ENCODE peak calls at places on chromosomes 11 and 22, in eight cellular contexts. J, U, I, F, V, L, E and Q are unnamed samples.

GRCh38 chr11:69048056-69048717 is 545 bp upstream of the TPCN2 start:
- DNase-seq in F (no peak), J (no peak), U (no peak), I (no peak), E (no peak), L (no peak), V (no peak), Q (no peak)

GRCh38 chr11:126163074-126163700 is 48.3 kb downstream of the RPUSD4 start:
- DNase-seq in U (peak), I (no peak), J (no peak), L (peak), F (peak), E (no peak), V (peak), Q (no peak)

GRCh38 chr22:31332010-31332409 is 14.1 kb downstream of the PATZ1 start:
- DNase-seq in J (no peak), U (no peak), I (no peak), E (no peak), L (no peak), F (no peak), V (no peak), Q (no peak)

GRCh38 chr11:23956586-23956985 is 540.3 kb upstream of the LUZP2 start:
- DNase-seq in J (no peak), U (peak), L (no peak), E (no peak), V (no peak), F (no peak), I (no peak), Q (no peak)

GRCh38 chr11:119093951-119094815 is 7.5 kb downstream of the DPAGT1 start:
- DNase-seq in E (peak), U (peak), V (no peak), L (peak), F (no peak), I (peak), J (no peak), Q (no peak)

GRCh38 chr11:69587454-69588081 is 53.4 kb upstream of the CCND1 start:
- DNase-seq in J (no peak), L (no peak), I (no peak), V (no peak), E (no peak), U (peak), F (no peak), Q (no peak)

GRCh38 chr11:104907521-104908185 is 9.4 kb upstream of the CASP12 start:
- DNase-seq in F (no peak), I (no peak), U (no peak), V (no peak), L (no peak), J (no peak), E (no peak), Q (no peak)

GRCh38 chr11:126512741-126513715 is 157.5 kb downstream of the ST3GAL4 start:
- DNase-seq in I (no peak), J (no peak), V (no peak), F (peak), L (peak), E (no peak), U (no peak), Q (no peak)

GRCh38 chr22:34878996-34879395 is 187.0 kb upstream of the ISX start:
- DNase-seq in F (no peak), U (no peak), E (no peak), V (no peak), I (no peak), L (no peak), J (no peak), Q (no peak)

GRCh38 chr11:107732327-107733051 is 20.6 kb upstream of the SLN start:
- DNase-seq in U (no peak), E (no peak), L (no peak), J (no peak), V (no peak), I (no peak), F (no peak), Q (no peak)

GRCh38 chr11:121449626-121450025 is 2.5 kb upstream of the SORL1 start:
- DNase-seq in U (no peak), L (no peak), J (no peak), F (no peak), I (no peak), V (no peak), E (no peak), Q (no peak)

GRCh38 chr11:66126808-66127555 is 56.9 kb downstream of the PACS1 start:
- DNase-seq in U (peak), I (peak), L (no peak), V (peak), F (peak), J (peak), E (peak), Q (peak)

GRCh38 chr11:15714641-15715399 is 600.1 kb downstream of the INSC start:
- DNase-seq in V (no peak), U (peak), L (no peak), J (no peak), I (no peak), E (no peak), F (no peak), Q (no peak)

GRCh38 chr11:30143098-30143705 is 87.6 kb upstream of the FSHB start:
- DNase-seq in I (no peak), V (no peak), E (no peak), J (no peak), U (peak), F (no peak), L (no peak), Q (peak)

GRCh38 chr11:134573857-134574256 is 161.8 kb upstream of the B3GAT1 start:
- DNase-seq in E (no peak), U (no peak), V (no peak), I (no peak), L (peak), F (peak), J (peak), Q (no peak)

GRCh38 chr11:50098186-50098725 is 65.6 kb downstream of the OR4C45 start:
- DNase-seq in F (no peak), U (no peak), V (no peak), I (no peak), L (no peak), E (no peak), J (peak), Q (no peak)

GRCh38 chr11:10785146-10785474 is 23.6 kb downstream of the EIF4G2 start:
- DNase-seq in E (no peak), U (no peak), J (no peak), V (no peak), L (no peak), I (no peak), F (no peak), Q (no peak)

GRCh38 chr11:31620434-31620833 is 110.9 kb downstream of the ELP4 start:
- DNase-seq in L (no peak), I (no peak), F (no peak), J (no peak), E (no peak), U (no peak), V (no peak), Q (no peak)

GRCh38 chr11:73199446-73199845 is 18.6 kb upstream of the P2RY2 start:
- DNase-seq in V (no peak), L (no peak), U (no peak), E (peak), F (peak), I (no peak), J (no peak), Q (no peak)

GRCh38 chr11:75714211-75714610 is 3.4 kb upstream of the MOGAT2 start:
- DNase-seq in L (no peak), F (no peak), E (no peak), U (no peak), J (peak), V (no peak), I (no peak), Q (no peak)

GRCh38 chr22:23984430-23984829 is 4.5 kb downstream of the GSTT2 start:
- DNase-seq in J (no peak), U (peak), I (no peak), F (no peak), E (no peak), L (no peak), V (no peak), Q (no peak)

GRCh38 chr11:34075178-34075820 is 23.8 kb downstream of the CAPRIN1 start:
- DNase-seq in V (no peak), E (no peak), L (no peak), I (no peak), J (no peak), U (peak), F (no peak), Q (no peak)

GRCh38 chr11:57440744-57441414 is 14.0 kb upstream of the SLC43A3 start:
- DNase-seq in I (no peak), U (no peak), J (no peak), L (no peak), V (no peak), E (no peak), F (no peak), Q (no peak)

GRCh38 chr11:39724404-39724803 is 1735.0 kb downstream of the LRRC4C start:
- DNase-seq in V (no peak), F (no peak), J (no peak), U (no peak), E (no peak), I (no peak), L (no peak), Q (no peak)

GRCh38 chr22:22103078-22103593 is 120.5 kb upstream of the TOP3B start:
- DNase-seq in L (no peak), V (no peak), J (peak), I (no peak), F (no peak), U (peak), E (no peak), Q (no peak)

GRCh38 chr22:25563757-25564319 is 637 bp upstream of the GRK3 start:
- DNase-seq in U (peak), I (no peak), V (no peak), J (no peak), L (no peak), F (peak), E (peak), Q (no peak)

GRCh38 chr11:26976389-26976788 is 17.5 kb upstream of the FIBIN start:
- DNase-seq in U (peak), L (no peak), V (no peak), E (no peak), F (no peak), J (no peak), I (peak), Q (no peak)

GRCh38 chr11:45371251-45371749 is 85.2 kb upstream of the SYT13 start:
- DNase-seq in L (peak), E (peak), V (no peak), U (peak), I (peak), J (peak), F (no peak), Q (no peak)

GRCh38 chr11:120055646-120056045 is 82.3 kb downstream of the TRIM29 start:
- DNase-seq in E (no peak), L (no peak), U (peak), V (no peak), F (no peak), I (no peak), J (no peak), Q (no peak)

GRCh38 chr22:37582526-37582925 is 2.6 kb upstream of the LGALS2 start:
- DNase-seq in E (no peak), F (no peak), L (no peak), I (no peak), J (no peak), U (no peak), V (no peak), Q (no peak)

GRCh38 chr22:37552560-37553163 is 7.6 kb upstream of the CDC42EP1 start:
- DNase-seq in F (no peak), U (no peak), J (no peak), E (no peak), I (peak), V (no peak), L (no peak), Q (no peak)

GRCh38 chr11:100205926-100206325 is 481.2 kb upstream of the ARHGAP42 start:
- DNase-seq in F (no peak), I (no peak), J (no peak), L (no peak), U (no peak), E (no peak), V (no peak), Q (no peak)

GRCh38 chr11:27217948-27218410 is 145.0 kb downstream of the CCDC34 start:
- DNase-seq in L (no peak), V (peak), J (no peak), E (no peak), F (no peak), I (no peak), U (peak), Q (no peak)

DNA sequence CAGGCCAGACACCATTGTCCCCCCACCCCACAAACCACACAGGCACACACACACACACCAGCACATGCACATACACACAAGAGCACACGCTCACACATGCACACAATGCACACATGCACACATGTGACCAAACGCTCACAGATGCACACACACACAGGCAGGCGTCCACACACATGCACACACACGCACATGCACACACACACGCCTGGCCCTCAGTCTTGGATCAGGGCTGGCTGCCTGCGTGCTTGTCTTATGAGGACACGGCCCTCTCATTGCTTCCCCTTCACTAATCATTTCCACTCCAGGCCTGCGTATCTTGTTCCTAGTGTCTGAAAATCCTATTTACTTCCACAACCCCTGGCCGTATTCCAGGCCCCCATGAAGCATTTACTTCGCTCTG is 740.5 kb downstream of the BRD1 start:
- DNase-seq in F (peak), E (no peak), J (no peak), U (no peak), L (no peak), I (no peak), V (no peak), Q (no peak)
- H3K4me3 ChIP-seq in F (no peak), E (no peak), J (no peak), U (no peak), L (no peak), I (no peak), V (no peak), Q (no peak)

GRCh38 chr11:114430290-114430689 is 9.0 kb upstream of the REXO2 start:
- DNase-seq in L (no peak), E (no peak), I (no peak), V (no peak), J (no peak), F (no peak), U (no peak), Q (no peak)
- H3K4me3 ChIP-seq in L (no peak), E (no peak), I (no peak), V (no peak), J (no peak), F (no peak), U (no peak), Q (no peak)

DNA sequence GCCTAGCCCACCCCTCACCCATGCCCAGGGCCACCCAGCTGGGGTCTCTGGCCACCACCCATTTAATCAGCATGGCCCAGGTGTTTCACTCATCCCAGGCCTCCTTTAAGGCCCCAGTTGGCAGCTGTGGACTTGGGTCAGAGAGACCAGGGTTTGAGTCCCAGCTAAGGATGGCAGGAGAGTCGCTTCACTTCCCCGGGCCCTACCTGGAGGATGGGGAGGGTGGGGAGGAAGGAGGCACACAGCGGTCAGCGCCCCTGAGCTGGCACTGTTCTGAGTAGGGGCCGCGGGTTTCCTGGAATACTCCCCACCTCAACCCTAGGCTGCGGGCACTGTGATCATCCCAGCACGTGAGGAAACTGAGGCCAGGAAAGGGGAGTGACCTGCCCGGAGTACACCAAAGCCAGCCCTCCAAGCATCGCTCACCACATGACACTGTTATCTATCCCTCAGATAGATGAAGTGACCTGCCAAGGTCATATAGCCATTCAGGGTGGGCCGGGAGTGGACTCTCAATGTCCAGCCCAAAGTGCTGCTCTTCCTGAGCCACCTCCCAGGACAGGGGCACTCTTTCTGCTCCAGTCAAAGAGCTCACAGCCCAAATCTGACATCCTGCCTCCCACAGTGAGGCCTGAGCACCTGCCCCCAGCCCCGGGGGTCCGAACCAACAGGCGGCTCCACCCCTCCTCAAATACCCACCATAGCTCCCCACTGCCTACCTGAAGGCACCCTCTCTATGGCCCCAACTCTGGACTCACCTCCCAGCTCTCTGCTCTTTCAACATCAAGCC is 3.4 kb upstream of the ATP5MGL start:
- DNase-seq in V (no peak), I (no peak), J (no peak), U (no peak), E (no peak), F (no peak), L (no peak), Q (no peak)
- H3K4me3 ChIP-seq in V (no peak), I (no peak), J (no peak), U (no peak), E (no peak), F (peak), L (no peak), Q (no peak)

GRCh38 chr11:43904737-43905515 is 24.3 kb downstream of the ALKBH3 start:
- DNase-seq in U (peak), L (no peak), F (no peak), V (no peak), J (no peak), E (no peak), I (no peak), Q (no peak)
- H3K4me3 ChIP-seq in U (no peak), L (peak), F (no peak), V (no peak), J (no peak), E (no peak), I (no peak), Q (no peak)

GRCh38 chr11:85109141-85109540 is 518.0 kb downstream of the DLG2 start:
- DNase-seq in F (no peak), V (no peak), J (no peak), I (no peak), U (no peak), L (no peak), E (no peak), Q (no peak)
- H3K4me3 ChIP-seq in F (no peak), V (no peak), J (no peak), I (no peak), U (no peak), L (no peak), E (no peak), Q (no peak)

DNA sequence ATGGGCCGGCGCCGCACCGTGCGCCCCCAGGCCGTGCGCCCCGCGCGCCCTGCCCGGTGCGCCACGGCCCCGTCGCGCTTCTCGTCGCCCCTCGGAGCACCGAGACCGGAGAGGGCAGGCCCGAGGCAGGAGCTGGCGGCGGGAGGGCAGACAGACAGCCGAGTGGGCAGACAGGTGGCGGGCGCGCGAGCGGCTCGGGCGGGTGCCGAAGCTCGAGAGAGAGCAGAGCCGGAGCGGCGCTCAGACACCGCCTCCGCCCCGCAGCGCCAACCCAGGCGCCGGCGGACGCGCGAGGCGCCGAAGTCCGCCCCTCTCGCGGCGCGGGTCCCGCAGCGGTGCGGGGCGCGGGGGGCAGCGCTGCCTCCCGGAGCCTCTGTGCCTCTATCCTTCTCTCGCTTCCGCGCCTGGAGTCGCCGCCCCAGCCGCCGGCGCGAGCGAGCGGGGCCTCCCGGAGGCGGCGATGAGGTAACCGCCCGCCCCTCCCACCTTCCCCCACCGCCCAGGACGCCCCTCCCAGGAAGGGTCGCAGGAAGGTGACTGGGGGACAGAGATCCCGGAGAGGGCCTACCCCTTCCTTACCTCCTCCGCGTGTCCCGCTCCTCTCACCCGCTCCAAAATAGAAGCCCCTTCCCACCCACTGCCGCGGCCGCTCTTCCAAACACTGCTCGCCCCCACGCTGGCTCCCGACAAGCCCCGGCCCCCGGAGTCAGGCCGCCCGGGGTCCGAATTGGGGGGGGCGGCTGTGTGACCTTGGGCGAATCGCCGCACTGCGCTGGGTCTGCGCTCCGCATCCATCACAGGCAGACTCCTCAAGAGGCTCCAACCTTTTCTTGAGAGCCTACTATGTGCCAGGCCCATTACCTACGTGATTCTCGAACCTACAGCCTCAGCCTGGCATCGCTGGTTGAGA is at the start of gene RASL10A:
- DNase-seq in F (no peak), L (peak), E (peak), V (no peak), U (no peak), J (no peak), I (peak), Q (no peak)
- H3K4me3 ChIP-seq in F (peak), L (peak), E (peak), V (peak), U (peak), J (peak), I (peak), Q (peak)

DNA sequence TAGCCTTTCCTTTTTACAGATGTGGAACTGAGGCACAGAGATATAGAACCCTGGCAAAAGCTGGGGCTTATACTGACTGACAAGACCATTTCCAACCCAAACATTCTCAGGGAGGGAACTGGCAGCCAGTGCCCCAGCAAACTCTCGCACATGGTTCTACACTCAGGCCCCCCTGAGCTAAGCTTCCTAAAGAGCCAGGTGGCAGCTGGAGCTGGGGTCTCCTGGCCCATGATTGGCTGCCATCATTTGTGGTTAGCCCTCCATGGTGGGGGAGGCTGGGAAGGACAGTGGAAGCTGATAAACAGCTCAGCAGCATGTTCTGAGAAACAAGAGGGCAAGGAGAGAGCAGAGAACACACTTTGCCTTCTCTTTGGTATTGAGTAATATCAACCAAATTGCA is at the start of gene RAG1:
- DNase-seq in J (no peak), V (no peak), U (no peak), F (no peak), L (no peak), I (no peak), E (no peak), Q (no peak)
- H3K4me3 ChIP-seq in J (no peak), V (no peak), U (no peak), F (no peak), L (no peak), I (no peak), E (no peak), Q (no peak)

GRCh38 chr22:42490244-42490832 is 29.3 kb downstream of the RRP7A start:
- DNase-seq in E (no peak), U (no peak), V (no peak), J (no peak), I (no peak), F (no peak), L (no peak), Q (no peak)
- H3K4me3 ChIP-seq in E (no peak), U (no peak), V (no peak), J (no peak), I (no peak), F (no peak), L (no peak), Q (no peak)

GRCh38 chr22:50722048-50722701 is 15.8 kb upstream of the ACR start:
- DNase-seq in J (no peak), I (no peak), E (no peak), L (no peak), F (no peak), U (no peak), V (no peak), Q (no peak)

GRCh38 chr22:50719814-50720300 is 18.1 kb upstream of the ACR start:
- DNase-seq in U (no peak), E (no peak), F (no peak), V (no peak), I (no peak), J (no peak), L (no peak), Q (no peak)

GRCh38 chr22:50722716-50723428 is 15.1 kb upstream of the ACR start:
- DNase-seq in E (no peak), J (no peak), I (no peak), L (no peak), U (no peak), V (no peak), F (no peak), Q (no peak)

GRCh38 chr22:50720301-50720845 is 17.6 kb upstream of the ACR start:
- DNase-seq in J (no peak), E (no peak), L (no peak), F (no peak), I (no peak), V (no peak), U (no peak), Q (no peak)

GRCh38 chr22:50720861-50721844 is 16.9 kb upstream of the ACR start:
- DNase-seq in U (no peak), E (no peak), F (no peak), L (no peak), V (no peak), I (no peak), J (no peak), Q (no peak)
- H3K4me3 ChIP-seq in U (no peak), E (no peak), F (no peak), L (no peak), V (no peak), I (no peak), J (no peak), Q (no peak)